ENCODE peak calls at places on chromosomes 4 and X, in nine cellular contexts. One of them, this sample, is unnamed.

GRCh38 chr4:118033148-118034060 is 882 bp upstream of the NDST3 start:
- DNase-seq in cardiac muscle cell: peak; percentile 50
- DNase-seq in naive thymus-derived CD4-positive, alpha-beta T cell: no peak
- DNase-seq in ascending aorta: no peak
- DNase-seq in endothelial cell of umbilical vein: peak; percentile 30
- DNase-seq in body of pancreas: peak; percentile 41
- DNase-seq in upper lobe of right lung: peak; percentile 77
- DNase-seq in small intestine: peak; percentile 20
- DNase-seq in tibial artery: no peak
- DNase-seq in this sample: peak; percentile 47

GRCh38 chr4:156889616-156890594 is 81.7 kb downstream of the PDGFC start:
- DNase-seq in small intestine: no peak
- DNase-seq in tibial artery: peak; percentile 68
- DNase-seq in ascending aorta: peak; percentile 65
- DNase-seq in endothelial cell of umbilical vein: no peak
- DNase-seq in upper lobe of right lung: no peak
- DNase-seq in naive thymus-derived CD4-positive, alpha-beta T cell: no peak
- DNase-seq in cardiac muscle cell: peak; percentile 87
- DNase-seq in body of pancreas: no peak
- DNase-seq in this sample: no peak

GRCh38 chr4:101169044-101170014 is 178.0 kb downstream of the PPP3CA start:
- DNase-seq in endothelial cell of umbilical vein: peak; percentile 60
- DNase-seq in cardiac muscle cell: peak; percentile 80
- DNase-seq in body of pancreas: peak; percentile 71
- DNase-seq in ascending aorta: peak; percentile 64
- DNase-seq in naive thymus-derived CD4-positive, alpha-beta T cell: peak; percentile 55
- DNase-seq in small intestine: peak; percentile 92
- DNase-seq in tibial artery: peak; percentile 28
- DNase-seq in upper lobe of right lung: no peak
- DNase-seq in this sample: peak; percentile 17

GRCh38 chr4:156615066-156615514 is 356.5 kb downstream of the PDGFC start:
- DNase-seq in cardiac muscle cell: peak; percentile 89
- DNase-seq in small intestine: no peak
- DNase-seq in body of pancreas: no peak
- DNase-seq in upper lobe of right lung: no peak
- DNase-seq in ascending aorta: no peak
- DNase-seq in naive thymus-derived CD4-positive, alpha-beta T cell: no peak
- DNase-seq in tibial artery: no peak
- DNase-seq in endothelial cell of umbilical vein: no peak
- DNase-seq in this sample: no peak

GRCh38 chr4:56681158-56681848 is at the start of gene HOPX:
- DNase-seq in small intestine: peak; percentile 84
- DNase-seq in naive thymus-derived CD4-positive, alpha-beta T cell: no peak
- DNase-seq in cardiac muscle cell: peak; percentile 67
- DNase-seq in upper lobe of right lung: peak; percentile 86
- DNase-seq in tibial artery: no peak
- DNase-seq in endothelial cell of umbilical vein: peak; percentile 15
- DNase-seq in ascending aorta: no peak
- DNase-seq in body of pancreas: peak; percentile 23
- DNase-seq in this sample: no peak

GRCh38 chrX:125150231-125150630 is 169.4 kb upstream of the TEX13C start:
- DNase-seq in endothelial cell of umbilical vein: no peak
- DNase-seq in naive thymus-derived CD4-positive, alpha-beta T cell: no peak
- DNase-seq in cardiac muscle cell: no peak
- DNase-seq in body of pancreas: no peak
- DNase-seq in small intestine: no peak
- DNase-seq in tibial artery: no peak
- DNase-seq in upper lobe of right lung: no peak
- DNase-seq in ascending aorta: no peak
- DNase-seq in this sample: no peak

GRCh38 chr4:3700736-3701135 is 65.4 kb upstream of the ADRA2C start:
- DNase-seq in tibial artery: no peak
- DNase-seq in small intestine: no peak
- DNase-seq in naive thymus-derived CD4-positive, alpha-beta T cell: no peak
- DNase-seq in cardiac muscle cell: no peak
- DNase-seq in body of pancreas: no peak
- DNase-seq in endothelial cell of umbilical vein: no peak
- DNase-seq in ascending aorta: peak; percentile 22
- DNase-seq in upper lobe of right lung: peak; percentile 39
- DNase-seq in this sample: no peak

GRCh38 chr4:121096629-121097028 is 24.3 kb upstream of the NDNF start:
- DNase-seq in ascending aorta: no peak
- DNase-seq in naive thymus-derived CD4-positive, alpha-beta T cell: no peak
- DNase-seq in upper lobe of right lung: no peak
- DNase-seq in endothelial cell of umbilical vein: peak; percentile 37
- DNase-seq in tibial artery: no peak
- DNase-seq in cardiac muscle cell: peak; percentile 58
- DNase-seq in small intestine: peak; percentile 10
- DNase-seq in body of pancreas: no peak
- DNase-seq in this sample: no peak

GRCh38 chrX:145405012-145405411 is 157.7 kb downstream of the SPANXN1 start:
- DNase-seq in body of pancreas: peak; percentile 16
- DNase-seq in cardiac muscle cell: peak; percentile 2
- DNase-seq in naive thymus-derived CD4-positive, alpha-beta T cell: no peak
- DNase-seq in endothelial cell of umbilical vein: peak; percentile 1
- DNase-seq in ascending aorta: no peak
- DNase-seq in upper lobe of right lung: no peak
- DNase-seq in small intestine: peak; percentile 2
- DNase-seq in tibial artery: no peak
- DNase-seq in this sample: no peak

DNA sequence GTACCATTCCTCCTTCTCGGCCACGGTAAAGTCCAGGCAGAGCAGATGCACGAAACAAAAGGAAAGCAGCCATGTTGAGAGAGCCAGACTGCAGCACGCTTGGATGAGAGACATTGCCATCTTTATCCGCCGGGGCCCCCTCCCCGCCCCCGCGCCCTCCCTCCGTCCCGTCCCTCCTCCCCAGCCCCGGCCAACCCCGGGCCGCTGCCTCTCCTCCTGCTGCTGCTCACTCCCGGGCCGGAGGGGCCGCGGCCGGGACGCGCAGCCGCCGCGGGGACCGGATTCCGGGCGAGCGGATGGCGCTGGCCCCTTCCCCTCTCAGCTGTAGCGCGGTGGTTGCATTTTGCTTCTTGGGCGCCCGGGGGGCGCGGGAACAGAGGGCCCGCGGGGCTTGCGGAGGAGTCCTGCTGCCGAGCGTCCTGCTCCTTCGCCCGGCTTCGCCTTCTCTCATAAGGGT is 552 bp downstream of the RNF150 start:
- DNase-seq in tibial artery: no peak
- DNase-seq in naive thymus-derived CD4-positive, alpha-beta T cell: no peak
- DNase-seq in ascending aorta: peak; percentile 63
- DNase-seq in upper lobe of right lung: peak; percentile 63
- DNase-seq in endothelial cell of umbilical vein: no peak
- DNase-seq in cardiac muscle cell: peak; percentile 26
- DNase-seq in body of pancreas: peak; percentile 15
- DNase-seq in small intestine: no peak
- DNase-seq in this sample: no peak
- H3K27ac ChIP-seq in tibial artery: peak overlapping the region; percentile 70
- H3K27ac ChIP-seq in naive thymus-derived CD4-positive, alpha-beta T cell: no peak overlapping the region
- H3K27ac ChIP-seq in ascending aorta: peak overlapping the region; percentile 72
- H3K27ac ChIP-seq in upper lobe of right lung: no peak overlapping the region
- H3K27ac ChIP-seq in endothelial cell of umbilical vein: no peak overlapping the region
- H3K27ac ChIP-seq in cardiac muscle cell: peak overlapping the region; percentile 71
- H3K27ac ChIP-seq in body of pancreas: no peak overlapping the region
- H3K27ac ChIP-seq in small intestine: peak overlapping the region; percentile 42
- H3K27ac ChIP-seq in this sample: peak overlapping the region; percentile 32

GRCh38 chr4:86333236-86333635 is 26.6 kb downstream of the MAPK10 start:
- DNase-seq in small intestine: no peak
- DNase-seq in cardiac muscle cell: no peak
- DNase-seq in ascending aorta: no peak
- DNase-seq in endothelial cell of umbilical vein: no peak
- DNase-seq in upper lobe of right lung: no peak
- DNase-seq in body of pancreas: no peak
- DNase-seq in tibial artery: no peak
- DNase-seq in naive thymus-derived CD4-positive, alpha-beta T cell: no peak
- DNase-seq in this sample: no peak
- H3K27ac ChIP-seq in small intestine: no peak overlapping the region
- H3K27ac ChIP-seq in cardiac muscle cell: peak overlapping the region; percentile 53
- H3K27ac ChIP-seq in ascending aorta: no peak overlapping the region
- H3K27ac ChIP-seq in endothelial cell of umbilical vein: no peak overlapping the region
- H3K27ac ChIP-seq in upper lobe of right lung: no peak overlapping the region
- H3K27ac ChIP-seq in body of pancreas: no peak overlapping the region
- H3K27ac ChIP-seq in tibial artery: no peak overlapping the region
- H3K27ac ChIP-seq in naive thymus-derived CD4-positive, alpha-beta T cell: no peak overlapping the region
- H3K27ac ChIP-seq in this sample: no peak overlapping the region

GRCh38 chrX:87664381-87664780 is 146.8 kb downstream of the KLHL4 start:
- DNase-seq in endothelial cell of umbilical vein: peak; percentile 64
- DNase-seq in cardiac muscle cell: peak; percentile 58
- DNase-seq in upper lobe of right lung: no peak
- DNase-seq in tibial artery: no peak
- DNase-seq in ascending aorta: no peak
- DNase-seq in body of pancreas: no peak
- DNase-seq in naive thymus-derived CD4-positive, alpha-beta T cell: no peak
- DNase-seq in small intestine: no peak
- DNase-seq in this sample: no peak

GRCh38 chrX:87661761-87662160 is 144.2 kb downstream of the KLHL4 start:
- DNase-seq in naive thymus-derived CD4-positive, alpha-beta T cell: no peak
- DNase-seq in tibial artery: no peak
- DNase-seq in upper lobe of right lung: no peak
- DNase-seq in cardiac muscle cell: peak; percentile 53
- DNase-seq in ascending aorta: no peak
- DNase-seq in endothelial cell of umbilical vein: no peak
- DNase-seq in body of pancreas: no peak
- DNase-seq in small intestine: no peak
- DNase-seq in this sample: no peak

DNA sequence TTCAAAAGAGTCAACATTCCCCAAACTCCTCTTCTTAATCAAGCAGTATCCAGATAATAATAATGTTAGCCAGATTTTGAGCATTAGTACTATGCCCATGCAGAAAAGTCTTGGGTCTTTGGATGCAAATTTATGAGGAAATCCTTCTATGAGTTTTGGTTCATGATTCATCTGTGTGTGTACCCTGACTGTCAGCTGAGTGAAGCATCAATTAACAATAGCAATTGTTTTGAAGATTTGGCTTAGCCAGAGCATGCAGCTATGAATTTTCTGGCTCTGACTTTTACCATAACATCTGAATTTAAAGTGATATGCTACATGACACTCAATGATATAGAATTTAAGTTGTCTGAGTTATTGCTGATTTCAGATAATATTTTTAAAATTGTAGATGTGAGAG is 145.8 kb downstream of the KLHL4 start:
- DNase-seq in small intestine: no peak
- DNase-seq in body of pancreas: no peak
- DNase-seq in tibial artery: no peak
- DNase-seq in ascending aorta: no peak
- DNase-seq in cardiac muscle cell: peak; percentile 7
- DNase-seq in endothelial cell of umbilical vein: peak; percentile 33
- DNase-seq in upper lobe of right lung: no peak
- DNase-seq in naive thymus-derived CD4-positive, alpha-beta T cell: no peak
- DNase-seq in this sample: no peak
- H3K27ac ChIP-seq in small intestine: no peak overlapping the region
- H3K27ac ChIP-seq in body of pancreas: no peak overlapping the region
- H3K27ac ChIP-seq in tibial artery: no peak overlapping the region
- H3K27ac ChIP-seq in ascending aorta: no peak overlapping the region
- H3K27ac ChIP-seq in cardiac muscle cell: no peak overlapping the region
- H3K27ac ChIP-seq in endothelial cell of umbilical vein: no peak overlapping the region
- H3K27ac ChIP-seq in upper lobe of right lung: no peak overlapping the region
- H3K27ac ChIP-seq in naive thymus-derived CD4-positive, alpha-beta T cell: no peak overlapping the region
- H3K27ac ChIP-seq in this sample: peak overlapping the region; percentile 23

GRCh38 chr4:74112399-74113090 is 13.6 kb upstream of the CXCL2 start:
- DNase-seq in cardiac muscle cell: peak; percentile 30
- DNase-seq in tibial artery: no peak
- DNase-seq in naive thymus-derived CD4-positive, alpha-beta T cell: no peak
- DNase-seq in small intestine: no peak
- DNase-seq in ascending aorta: no peak
- DNase-seq in upper lobe of right lung: no peak
- DNase-seq in body of pancreas: no peak
- DNase-seq in endothelial cell of umbilical vein: peak; percentile 24
- DNase-seq in this sample: no peak
- H3K27ac ChIP-seq in cardiac muscle cell: no peak overlapping the region
- H3K27ac ChIP-seq in tibial artery: peak overlapping the region; percentile 75
- H3K27ac ChIP-seq in naive thymus-derived CD4-positive, alpha-beta T cell: no peak overlapping the region
- H3K27ac ChIP-seq in small intestine: no peak overlapping the region
- H3K27ac ChIP-seq in ascending aorta: peak overlapping the region; percentile 84
- H3K27ac ChIP-seq in upper lobe of right lung: peak overlapping the region; percentile 59
- H3K27ac ChIP-seq in body of pancreas: no peak overlapping the region
- H3K27ac ChIP-seq in endothelial cell of umbilical vein: no peak overlapping the region
- H3K27ac ChIP-seq in this sample: peak overlapping the region; percentile 37

GRCh38 chr4:37827802-37828321 is 1.4 kb downstream of the PGM2 start:
- DNase-seq in upper lobe of right lung: no peak
- DNase-seq in tibial artery: no peak
- DNase-seq in body of pancreas: no peak
- DNase-seq in naive thymus-derived CD4-positive, alpha-beta T cell: no peak
- DNase-seq in cardiac muscle cell: peak; percentile 8
- DNase-seq in small intestine: no peak
- DNase-seq in endothelial cell of umbilical vein: peak; percentile 37
- DNase-seq in ascending aorta: no peak
- DNase-seq in this sample: no peak

GRCh38 chr4:37826282-37827029 is at the start of gene PGM2:
- DNase-seq in upper lobe of right lung: peak; percentile 96
- DNase-seq in body of pancreas: peak; percentile 84
- DNase-seq in ascending aorta: peak; percentile 91
- DNase-seq in naive thymus-derived CD4-positive, alpha-beta T cell: peak; percentile 90
- DNase-seq in cardiac muscle cell: peak; percentile 86
- DNase-seq in small intestine: peak; percentile 88
- DNase-seq in endothelial cell of umbilical vein: peak; percentile 91
- DNase-seq in tibial artery: peak; percentile 82
- DNase-seq in this sample: peak; percentile 86

GRCh38 chr4:37828843-37829242 is 2.4 kb downstream of the PGM2 start:
- DNase-seq in naive thymus-derived CD4-positive, alpha-beta T cell: no peak
- DNase-seq in body of pancreas: no peak
- DNase-seq in cardiac muscle cell: no peak
- DNase-seq in ascending aorta: no peak
- DNase-seq in endothelial cell of umbilical vein: no peak
- DNase-seq in small intestine: no peak
- DNase-seq in tibial artery: no peak
- DNase-seq in upper lobe of right lung: no peak
- DNase-seq in this sample: no peak

GRCh38 chr4:37827030-37827705 is 682 bp downstream of the PGM2 start:
- DNase-seq in cardiac muscle cell: peak; percentile 48
- DNase-seq in body of pancreas: no peak
- DNase-seq in endothelial cell of umbilical vein: peak; percentile 71
- DNase-seq in tibial artery: no peak
- DNase-seq in small intestine: peak; percentile 67
- DNase-seq in ascending aorta: peak; percentile 66
- DNase-seq in upper lobe of right lung: no peak
- DNase-seq in naive thymus-derived CD4-positive, alpha-beta T cell: peak; percentile 12
- DNase-seq in this sample: no peak

GRCh38 chr4:37825943-37826281 is 574 bp upstream of the PGM2 start:
- DNase-seq in small intestine: no peak
- DNase-seq in naive thymus-derived CD4-positive, alpha-beta T cell: no peak
- DNase-seq in ascending aorta: no peak
- DNase-seq in upper lobe of right lung: no peak
- DNase-seq in cardiac muscle cell: no peak
- DNase-seq in tibial artery: no peak
- DNase-seq in body of pancreas: no peak
- DNase-seq in endothelial cell of umbilical vein: no peak
- DNase-seq in this sample: no peak
- H3K27ac ChIP-seq in small intestine: peak overlapping the region; percentile 93
- H3K27ac ChIP-seq in naive thymus-derived CD4-positive, alpha-beta T cell: peak overlapping the region; percentile 80
- H3K27ac ChIP-seq in ascending aorta: peak overlapping the region; percentile 90
- H3K27ac ChIP-seq in upper lobe of right lung: peak overlapping the region; percentile 83
- H3K27ac ChIP-seq in cardiac muscle cell: peak overlapping the region; percentile 16
- H3K27ac ChIP-seq in tibial artery: peak overlapping the region; percentile 85
- H3K27ac ChIP-seq in body of pancreas: no peak overlapping the region
- H3K27ac ChIP-seq in endothelial cell of umbilical vein: peak overlapping the region; percentile 56
- H3K27ac ChIP-seq in this sample: peak overlapping the region; percentile 77

This sample was measured in caudate nucleus.